ENCODE peak calls at places on chromosomes 16 and 17, in eight cellular contexts. Y, J, R, Q, N, P, A and V are unnamed samples.

GRCh38 chr16:48462146-48462740 is 77.0 kb upstream of the SIAH1 start:
- DNase-seq in R (no peak), N (peak), P (no peak), Q (no peak), J (no peak), A (no peak), Y (peak), V (no peak)

GRCh38 chr17:15900871-15901270 is 44.1 kb upstream of the ADORA2B start:
- DNase-seq in N (no peak), P (no peak), Q (no peak), Y (no peak), R (no peak), A (no peak), J (no peak), V (no peak)

GRCh38 chr17:33924105-33924504 is 331.0 kb upstream of the CCL2 start:
- DNase-seq in P (no peak), Y (no peak), Q (no peak), R (no peak), N (no peak), J (no peak), A (no peak), V (no peak)

GRCh38 chr16:11084484-11085024 is 140.2 kb downstream of the CLEC16A start:
- DNase-seq in A (no peak), R (no peak), Y (no peak), N (peak), J (peak), P (no peak), Q (no peak), V (peak)

GRCh38 chr16:3908951-3909437 is 28.5 kb upstream of the CREBBP start:
- DNase-seq in A (no peak), R (peak), J (no peak), P (no peak), Q (no peak), N (no peak), Y (no peak), V (no peak)

GRCh38 chr16:50198802-50199410 is 45.8 kb downstream of the TENT4B start:
- DNase-seq in N (no peak), Y (no peak), A (peak), P (no peak), J (no peak), R (no peak), Q (no peak), V (no peak)

GRCh38 chr17:41178341-41178740 is 320 bp upstream of the KRTAP4-2 start:
- DNase-seq in P (no peak), Y (no peak), A (no peak), N (no peak), J (no peak), R (no peak), Q (no peak), V (peak)

GRCh38 chr16:63806794-63807506 is 1314.9 kb downstream of the CDH11 start:
- DNase-seq in R (no peak), Q (no peak), P (no peak), J (no peak), N (no peak), Y (no peak), A (no peak), V (no peak)

GRCh38 chr16:10740845-10741208 is 2.8 kb upstream of the NUBP1 start:
- DNase-seq in R (no peak), N (no peak), Y (no peak), A (no peak), J (no peak), Q (no peak), P (no peak), V (no peak)

GRCh38 chr17:15334266-15334665 is 7.1 kb downstream of the TEKT3 start:
- DNase-seq in Q (no peak), J (no peak), Y (peak), P (no peak), R (no peak), N (no peak), A (no peak), V (no peak)

GRCh38 chr17:83180996-83181481 is 101.6 kb downstream of the METRNL start:
- DNase-seq in P (no peak), Q (peak), J (no peak), R (peak), A (no peak), Y (peak), N (no peak), V (no peak)

GRCh38 chr17:45291170-45291805 is 25.5 kb downstream of the MAP3K14 start:
- DNase-seq in J (no peak), R (no peak), Q (no peak), Y (no peak), P (no peak), N (no peak), A (no peak), V (no peak)

GRCh38 chr17:1487939-1488825 is 4.3 kb downstream of the MYO1C start:
- DNase-seq in N (peak), J (no peak), Y (peak), Q (peak), R (no peak), P (peak), A (peak), V (peak)

GRCh38 chr17:37643829-37644228 is 583 bp upstream of the DDX52 start:
- DNase-seq in Y (peak), J (no peak), A (no peak), P (no peak), Q (peak), R (no peak), N (peak), V (no peak)

GRCh38 chr17:80225230-80225629 is 5.0 kb downstream of the SLC26A11 start:
- DNase-seq in Q (no peak), P (no peak), J (no peak), Y (no peak), N (no peak), R (no peak), A (no peak), V (no peak)

GRCh38 chr17:78817123-78817522 is 23.5 kb downstream of the USP36 start:
- DNase-seq in P (no peak), Q (no peak), Y (no peak), A (no peak), J (no peak), R (no peak), N (no peak), V (no peak)

GRCh38 chr17:57045868-57046671 is 39.0 kb upstream of the AKAP1 start:
- DNase-seq in N (no peak), R (peak), A (no peak), Q (peak), Y (no peak), J (no peak), P (no peak), V (no peak)

GRCh38 chr16:57128787-57129389 is 36.5 kb downstream of the CPNE2 start:
- DNase-seq in Y (no peak), N (no peak), Q (no peak), P (no peak), A (no peak), J (no peak), R (no peak), V (no peak)

GRCh38 chr17:26809033-26809432 is 484.9 kb upstream of the WSB1 start:
- DNase-seq in Q (no peak), Y (no peak), J (peak), N (peak), A (no peak), R (no peak), P (no peak), V (peak)

GRCh38 chr17:65277576-65277975 is 140.4 kb downstream of the RGS9 start:
- DNase-seq in Y (no peak), Q (no peak), P (no peak), J (no peak), R (no peak), A (no peak), N (peak), V (peak)

GRCh38 chr16:4976611-4977145 is 18.5 kb downstream of the SEC14L5 start:
- DNase-seq in A (peak), J (no peak), N (no peak), Y (no peak), P (no peak), Q (no peak), R (no peak), V (no peak)

GRCh38 chr16:4981473-4981872 is 23.3 kb downstream of the SEC14L5 start:
- DNase-seq in N (no peak), A (no peak), P (no peak), R (no peak), J (no peak), Y (no peak), Q (no peak), V (no peak)

GRCh38 chr16:4980691-4981090 is 22.6 kb downstream of the SEC14L5 start:
- DNase-seq in Y (no peak), N (no peak), R (no peak), Q (no peak), A (no peak), P (no peak), J (no peak), V (no peak)

GRCh38 chr16:4979736-4980660 is 21.9 kb downstream of the SEC14L5 start:
- DNase-seq in Y (no peak), N (no peak), J (no peak), R (no peak), A (no peak), P (no peak), Q (no peak), V (no peak)

DNA sequence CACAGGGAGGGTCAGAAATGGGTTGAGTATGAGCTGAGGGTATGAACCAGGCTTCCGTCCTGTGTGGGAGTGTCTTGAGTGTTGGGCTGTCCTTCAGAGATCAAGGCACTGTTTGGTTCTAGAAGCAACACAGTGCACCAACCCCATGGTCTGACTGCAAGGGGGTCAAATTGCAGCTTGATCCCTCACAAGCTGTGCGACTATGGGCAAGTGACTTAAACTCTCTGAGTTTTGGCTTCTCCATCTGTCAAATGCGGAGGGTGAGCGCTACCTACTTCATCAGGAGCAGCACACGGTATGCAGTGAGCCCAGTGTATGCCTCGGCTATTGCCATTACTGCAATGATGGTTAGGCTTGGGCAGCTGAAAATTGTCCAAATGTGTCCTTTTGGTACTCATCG is 21.0 kb downstream of the SEC14L5 start:
- DNase-seq in Q (no peak), Y (no peak), J (no peak), P (no peak), R (no peak), N (no peak), A (no peak), V (no peak)
- H3K4me3 ChIP-seq in Q (no peak), Y (no peak), J (no peak), P (no peak), R (no peak), N (no peak), A (no peak), V (no peak)

DNA sequence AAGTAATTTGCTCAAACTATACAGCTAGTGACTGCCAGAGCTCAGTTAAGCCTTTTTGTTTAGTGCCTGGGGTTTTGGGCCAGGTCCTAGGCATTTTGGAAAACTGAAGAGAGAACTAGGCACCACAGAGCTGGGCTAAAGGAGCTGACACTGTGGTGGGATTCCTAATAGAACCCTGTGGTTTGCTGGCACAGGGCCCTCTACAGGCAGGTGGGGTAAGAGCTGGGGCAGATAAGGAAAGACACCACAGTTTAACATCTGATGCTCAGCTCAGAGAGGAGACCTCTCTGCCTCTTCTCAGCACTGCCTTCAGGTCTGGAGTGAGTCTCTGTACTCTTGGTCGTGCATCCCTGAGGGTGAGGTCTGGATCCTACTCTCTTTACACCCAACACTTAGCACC is 121.2 kb downstream of the SNX11 start:
- DNase-seq in J (no peak), Q (no peak), N (no peak), Y (no peak), P (no peak), R (no peak), A (no peak), V (no peak)
- TF ChIP-seq CTCF in J (peak), Q (no peak), N (no peak), Y (no peak), P (no peak), R (no peak), A (no peak), V (no peak)

GRCh38 chr16:28494141-28494851 is at the start of gene APOBR:
- DNase-seq in N (no peak), Y (no peak), A (peak), R (no peak), P (peak), Q (no peak), J (no peak), V (no peak)
- H3K4me3 ChIP-seq in N (no peak), Y (no peak), A (peak), R (no peak), P (peak), Q (no peak), J (no peak), V (no peak)

GRCh38 chr16:68902376-68903345 is 59.3 kb downstream of the TANGO6 start:
- DNase-seq in N (peak), P (no peak), Q (peak), A (no peak), J (peak), Y (peak), R (no peak), V (peak)
- TF ChIP-seq CTCF in N (peak), P (peak), Q (peak), A (peak), J (peak), Y (peak), R (peak), V (peak)

GRCh38 chr17:77446959-77447634 is 306.3 kb downstream of the SEC14L1 start:
- DNase-seq in A (no peak), P (no peak), J (no peak), R (no peak), Y (no peak), Q (no peak), N (no peak), V (no peak)

GRCh38 chr17:77449908-77450741 is 309.4 kb downstream of the SEC14L1 start:
- DNase-seq in J (no peak), Y (peak), A (peak), N (peak), Q (peak), R (no peak), P (no peak), V (peak)

GRCh38 chr17:77451271-77451893 is 310.6 kb downstream of the SEC14L1 start:
- DNase-seq in P (no peak), Q (peak), R (no peak), Y (no peak), N (peak), A (peak), J (no peak), V (peak)

GRCh38 chr17:77450742-77451270 is 310.0 kb downstream of the SEC14L1 start:
- DNase-seq in A (peak), Q (no peak), P (no peak), Y (no peak), N (no peak), J (no peak), R (no peak), V (no peak)

DNA sequence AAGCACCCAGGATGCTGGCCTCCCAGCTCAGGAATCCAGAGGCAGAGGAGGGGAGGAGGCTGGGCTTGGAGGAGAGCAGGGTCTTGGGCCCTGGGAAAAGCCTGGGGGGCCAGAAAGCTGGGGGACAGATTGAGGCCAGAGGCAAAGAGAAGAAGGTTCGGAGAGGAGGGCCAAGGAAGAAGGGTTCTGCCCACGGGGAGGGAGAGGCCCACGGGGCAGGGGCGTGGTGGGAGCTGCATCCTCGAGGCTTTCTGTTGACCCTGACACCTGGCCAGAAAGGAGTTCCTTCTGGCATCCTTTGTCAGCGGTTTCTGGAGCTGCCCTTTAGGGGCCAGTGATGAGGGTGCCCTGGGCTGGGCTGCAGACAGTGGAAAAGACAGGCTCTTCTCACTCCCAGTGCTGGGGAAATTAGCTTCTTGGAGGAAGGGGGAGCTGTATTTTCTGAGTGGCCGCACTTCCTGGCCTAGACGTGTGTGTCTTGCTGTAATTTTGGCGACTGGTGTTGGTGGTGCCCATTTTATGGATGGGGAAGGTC is 308.7 kb downstream of the SEC14L1 start:
- DNase-seq in P (no peak), Q (peak), R (no peak), Y (no peak), N (no peak), J (no peak), A (no peak), V (no peak)
- H3K4me3 ChIP-seq in P (no peak), Q (peak), R (no peak), Y (no peak), N (no peak), J (no peak), A (no peak), V (no peak)

GRCh38 chr17:3730881-3731429 is 7.3 kb downstream of the HASPIN start:
- DNase-seq in Q (no peak), Y (no peak), N (peak), J (no peak), P (no peak), A (no peak), R (no peak), V (peak)

GRCh38 chr17:3735515-3735914 is 11.8 kb downstream of the HASPIN start:
- DNase-seq in P (no peak), Q (no peak), R (no peak), J (no peak), N (no peak), A (peak), Y (no peak), V (no peak)

GRCh38 chr17:3727041-3727440 is 3.3 kb downstream of the HASPIN start:
- DNase-seq in J (no peak), A (no peak), P (no peak), N (no peak), Q (no peak), R (no peak), Y (no peak), V (no peak)

GRCh38 chr17:3729881-3730280 is 6.2 kb downstream of the HASPIN start:
- DNase-seq in P (no peak), Y (no peak), A (no peak), Q (no peak), R (no peak), J (no peak), N (no peak), V (no peak)

GRCh38 chr17:3732171-3732570 is 8.5 kb downstream of the HASPIN start:
- DNase-seq in J (no peak), N (peak), P (no peak), Y (no peak), A (no peak), R (no peak), Q (no peak), V (peak)
- TF ChIP-seq CTCF in J (no peak), N (no peak), P (no peak), Y (no peak), A (no peak), R (no peak), Q (no peak), V (no peak)

DNA sequence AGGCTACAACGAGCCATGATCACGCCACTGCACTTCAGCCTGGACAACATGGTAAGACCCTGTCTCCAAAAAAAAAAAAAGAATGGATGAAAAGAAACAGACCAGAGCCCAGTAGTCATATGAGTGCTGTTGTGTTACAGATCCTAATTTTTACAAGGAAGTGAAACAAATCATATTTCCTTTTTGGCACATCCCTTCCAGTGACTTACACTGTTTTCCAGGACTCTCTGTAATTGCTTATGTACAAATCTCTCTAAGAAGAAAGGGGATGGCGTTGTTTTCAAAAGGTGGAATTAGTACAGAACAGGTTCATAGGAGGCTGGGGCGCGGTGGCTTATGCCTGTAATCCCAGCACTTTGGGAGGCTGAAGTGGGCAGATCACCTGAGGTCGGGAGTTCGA is 19.8 kb upstream of the ZNF594 start:
- DNase-seq in Y (no peak), Q (no peak), A (no peak), J (no peak), R (no peak), P (no peak), N (no peak), V (no peak)
- H3K4me3 ChIP-seq in Y (no peak), Q (no peak), A (no peak), J (no peak), R (no peak), P (no peak), N (no peak), V (no peak)